ENCODE peak calls at places on chromosomes 5 and 9, in ten cellular contexts. O is progenitor cell of endocrine pancreas; A is M059J; Z is GM23248; G is left cardiac atrium; E is T-cell; K is kidney; F is naive thymus-derived CD8-positive, alpha-beta T cell; L is NAMALWA; I is OCI-M1. Y is an unnamed sample.

GRCh38 chr5:14035859-14036440 is 91.5 kb upstream of the DNAH5 start:
- DNase-seq in O (no peak), E (no peak), L (peak), Z (peak), I (peak), F (no peak), K (no peak), G (no peak), A (peak), Y (no peak)

GRCh38 chr5:126519637-126520592 is 75.1 kb downstream of the ALDH7A1 start:
- DNase-seq in G (no peak), K (no peak), F (no peak), L (no peak), E (no peak), O (no peak), Z (peak), A (no peak), I (peak), Y (no peak)

GRCh38 chr9:114938687-114939575 is 8.5 kb upstream of the TNFSF8 start:
- DNase-seq in K (no peak), G (no peak), Z (peak), E (no peak), A (no peak), O (no peak), I (no peak), F (no peak), L (no peak), Y (no peak)

GRCh38 chr5:59187772-59188347 is 605.0 kb downstream of the RAB3C start:
- DNase-seq in G (no peak), A (no peak), Z (peak), I (peak), O (no peak), E (no peak), K (no peak), L (peak), F (no peak), Y (no peak)

GRCh38 chr5:138391859-138392386 is 39.4 kb downstream of the KDM3B start:
- DNase-seq in E (no peak), A (no peak), O (no peak), Z (no peak), F (no peak), L (no peak), I (no peak), G (no peak), K (no peak), Y (no peak)

GRCh38 chr9:71895122-71895521 is 15.9 kb downstream of the ABHD17B start:
- DNase-seq in G (no peak), L (no peak), I (peak), Z (peak), K (no peak), E (no peak), A (no peak), F (no peak), O (no peak), Y (no peak)

GRCh38 chr5:74074111-74074510 is 448.1 kb downstream of the ARHGEF28 start:
- DNase-seq in G (no peak), E (no peak), F (no peak), O (no peak), I (no peak), Z (no peak), K (no peak), L (no peak), A (no peak), Y (no peak)

GRCh38 chr5:140151068-140151718 is 23.8 kb upstream of the CYSTM1 start:
- DNase-seq in A (no peak), L (no peak), K (no peak), I (no peak), G (no peak), F (no peak), Z (no peak), E (no peak), O (no peak), Y (no peak)

GRCh38 chr5:58847041-58847440 is 264.2 kb downstream of the RAB3C start:
- DNase-seq in Z (no peak), I (no peak), L (no peak), A (no peak), G (no peak), K (no peak), O (no peak), E (no peak), F (no peak), Y (no peak)

GRCh38 chr9:89418882-89419641 is 78.9 kb downstream of the SEMA4D start:
- DNase-seq in A (no peak), E (peak), O (no peak), L (peak), F (peak), K (no peak), I (no peak), Z (no peak), G (no peak), Y (no peak)

GRCh38 chr5:149048806-149049205 is 14.1 kb downstream of the SH3TC2 start:
- DNase-seq in I (no peak), F (no peak), A (no peak), K (no peak), G (no peak), L (no peak), E (no peak), Z (no peak), O (no peak), Y (no peak)

GRCh38 chr5:26847041-26847736 is 191.2 kb downstream of the CDH9 start:
- DNase-seq in K (no peak), F (no peak), A (peak), L (no peak), I (no peak), G (no peak), O (no peak), E (no peak), Z (no peak), Y (no peak)

GRCh38 chr5:2038337-2039179 is 155.8 kb upstream of the IRX4 start:
- DNase-seq in E (peak), G (peak), O (peak), Z (peak), K (peak), L (peak), A (no peak), F (peak), I (peak), Y (peak)

GRCh38 chr5:52947208-52947607 is 41.9 kb upstream of the ITGA2 start:
- DNase-seq in K (no peak), A (peak), F (no peak), Z (peak), E (no peak), L (no peak), O (no peak), G (no peak), I (no peak), Y (no peak)

Y was measured in posterior vena cava.